ENCODE peak calls at places on chromosomes 12 and 14, in seven cellular contexts. P is Calu3, G is nephron progenitor cell, K is astrocyte of the spinal cord, W is kidney, C is testis, J is heart left ventricle. V is an unnamed sample.

GRCh38 chr12:8033153-8034044 is 883 bp downstream of the FOXJ2 start:
- DNase-seq in P (peak; percentile 34), G (peak; percentile 51), K (peak; percentile 35), W (peak; percentile 83), C (peak; percentile 91), J (peak; percentile 81), V (peak; percentile 70)

GRCh38 chr14:75960219-75960618 is 21.6 kb downstream of the TGFB3 start:
- DNase-seq in P (no peak), G (no peak), K (no peak), W (no peak), C (no peak), J (no peak), V (no peak)

GRCh38 chr12:107242189-107242588 is 148.8 kb upstream of the CRY1 start:
- DNase-seq in P (no peak), G (peak; percentile 31), K (peak; percentile 37), W (no peak), C (no peak), J (no peak), V (no peak)

GRCh38 chr12:66423290-66423689 is 121.0 kb downstream of the HELB start:
- DNase-seq in P (no peak), G (no peak), K (no peak), W (no peak), C (no peak), J (no peak), V (no peak)

GRCh38 chr12:111386891-111387290 is 18.0 kb upstream of the PHETA1 start:
- DNase-seq in P (no peak), G (no peak), K (no peak), W (no peak), C (no peak), J (no peak), V (no peak)

GRCh38 chr12:59453461-59453860 is 142.4 kb upstream of the SLC16A7 start:
- DNase-seq in P (no peak), G (peak; percentile 30), K (no peak), W (no peak), C (no peak), J (no peak), V (no peak)

GRCh38 chr14:72104011-72104613 is 171.9 kb downstream of the RGS6 start:
- DNase-seq in P (peak; percentile 44), G (peak; percentile 58), K (no peak), W (no peak), C (peak; percentile 52), J (no peak), V (no peak)

GRCh38 chr12:43942379-43942778 is 106.5 kb downstream of the TMEM117 start:
- DNase-seq in P (no peak), G (no peak), K (no peak), W (no peak), C (no peak), J (no peak), V (no peak)

GRCh38 chr14:104161601-104162367 is 23.4 kb downstream of the KIF26A start:
- DNase-seq in P (no peak), G (no peak), K (no peak), W (no peak), C (no peak), J (no peak), V (no peak)

GRCh38 chr12:64824500-64825142 is at the start of gene TBC1D30:
- DNase-seq in P (peak; percentile 53), G (peak; percentile 75), K (peak; percentile 12), W (peak; percentile 78), C (peak; percentile 60), J (peak; percentile 33), V (peak; percentile 80)

GRCh38 chr14:33705521-33705920 is 245.4 kb downstream of the EGLN3 start:
- DNase-seq in P (no peak), G (no peak), K (no peak), W (no peak), C (no peak), J (no peak), V (no peak)

GRCh38 chr12:14993537-14994266 is 20.9 kb downstream of the PDE6H start:
- DNase-seq in P (no peak), G (no peak), K (peak; percentile 36), W (no peak), C (no peak), J (no peak), V (no peak)

GRCh38 chr14:102772781-102773570 is 4.3 kb upstream of the TRAF3 start:
- DNase-seq in P (peak; percentile 27), G (no peak), K (no peak), W (peak; percentile 50), C (no peak), J (no peak), V (no peak)

GRCh38 chr12:124390442-124391116 is 95.7 kb downstream of the RFLNA start:
- DNase-seq in P (peak; percentile 38), G (no peak), K (peak; percentile 73), W (peak; percentile 87), C (no peak), J (peak; percentile 77), V (peak; percentile 78)

GRCh38 chr14:22221508-22221907 is 367.5 kb downstream of the DAD1 start:
- DNase-seq in P (peak; percentile 14), G (no peak), K (peak; percentile 35), W (no peak), C (no peak), J (no peak), V (no peak)

GRCh38 chr12:116590561-116590960 is 31.4 kb downstream of the MAP1LC3B2 start:
- DNase-seq in P (no peak), G (no peak), K (no peak), W (no peak), C (no peak), J (no peak), V (no peak)

GRCh38 chr12:106417926-106418910 is 60.7 kb downstream of the POLR3B start:
- DNase-seq in P (no peak), G (no peak), K (peak; percentile 73), W (no peak), C (no peak), J (no peak), V (no peak)

GRCh38 chr14:101101456-101102056 is 198.0 kb upstream of the RTL1 start:
- DNase-seq in P (no peak), G (no peak), K (no peak), W (peak; percentile 65), C (peak; percentile 3), J (no peak), V (no peak)

DNA sequence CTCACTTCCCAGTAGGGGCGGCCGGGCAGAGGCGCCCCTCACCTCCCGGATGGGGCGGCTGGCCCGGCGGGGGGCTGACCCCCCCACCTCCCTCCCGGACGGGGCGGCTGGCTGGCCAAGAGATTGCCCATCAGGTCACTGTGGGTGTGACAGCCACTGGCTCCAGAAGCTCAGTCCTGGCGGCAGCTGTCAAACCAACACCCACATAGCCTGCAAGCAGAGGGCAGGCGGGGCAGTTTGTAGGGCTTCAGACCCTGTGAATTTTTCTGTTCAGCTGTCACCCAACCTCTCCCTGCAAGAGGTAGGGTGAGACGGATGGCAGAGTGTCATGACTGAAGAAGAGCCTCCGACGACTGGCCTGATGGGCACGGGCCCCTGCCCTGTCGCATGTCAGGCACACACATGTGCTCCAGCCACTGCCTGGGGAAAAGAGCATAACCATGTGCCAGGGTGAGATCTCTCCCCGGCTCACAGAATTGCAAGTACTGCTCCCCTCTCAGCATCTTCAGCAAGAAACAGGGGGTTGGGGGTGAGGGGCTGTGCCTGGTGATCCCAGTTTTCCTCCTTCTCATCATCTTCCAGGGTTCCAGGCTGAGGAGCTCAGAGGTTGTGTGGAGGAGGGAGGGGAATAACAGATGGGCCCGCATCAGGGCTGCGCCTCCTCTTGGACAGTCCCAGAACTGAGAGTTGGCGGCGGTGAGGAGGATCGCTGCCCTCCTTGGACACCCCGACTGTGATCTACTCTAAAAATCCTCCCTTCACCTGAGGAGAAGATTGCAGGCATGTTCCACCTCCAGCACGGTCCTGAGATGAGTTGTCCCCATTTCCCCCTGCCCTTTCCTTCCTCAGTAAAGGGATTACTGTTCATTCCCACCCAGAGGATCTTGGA is 11.2 kb upstream of the PRPH start:
- DNase-seq in P (no peak), G (no peak), K (no peak), W (peak; percentile 39), C (no peak), J (no peak), V (no peak)
- TF ChIP-seq CTCF in P (no peak), G (no peak), K (peak; percentile 30), W (no peak), C (no peak), J (no peak), V (no peak)

DNA sequence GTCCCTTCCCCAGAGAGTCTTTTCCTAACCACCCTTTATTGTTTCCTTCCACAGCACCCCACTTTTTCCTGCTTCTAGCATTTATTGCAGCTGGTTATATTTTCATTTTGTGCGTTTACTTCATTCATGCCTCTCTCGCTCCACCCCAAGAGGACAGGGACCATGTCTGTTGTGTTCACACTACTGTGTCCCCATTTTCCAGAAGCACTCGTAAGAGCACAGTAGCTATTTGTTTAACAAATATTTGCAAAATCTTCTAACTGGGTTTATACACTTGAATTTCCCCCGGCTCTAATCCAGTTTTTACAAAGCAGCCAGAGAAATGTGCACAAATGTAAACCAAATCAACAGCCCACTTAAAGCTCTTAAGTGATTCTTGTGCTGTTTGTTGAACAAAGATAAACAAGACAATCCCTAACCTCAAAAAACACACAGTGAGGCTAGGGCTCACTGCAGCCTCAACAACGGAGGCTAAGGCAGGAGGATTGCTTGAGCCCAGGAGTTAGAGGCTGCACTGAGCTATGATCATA is 6.5 kb upstream of the ABCD4 start:
- DNase-seq in P (no peak), G (no peak), K (no peak), W (no peak), C (no peak), J (no peak), V (no peak)
- TF ChIP-seq CTCF in P (no peak), G (no peak), K (no peak), W (no peak), C (no peak), J (no peak), V (no peak)

DNA sequence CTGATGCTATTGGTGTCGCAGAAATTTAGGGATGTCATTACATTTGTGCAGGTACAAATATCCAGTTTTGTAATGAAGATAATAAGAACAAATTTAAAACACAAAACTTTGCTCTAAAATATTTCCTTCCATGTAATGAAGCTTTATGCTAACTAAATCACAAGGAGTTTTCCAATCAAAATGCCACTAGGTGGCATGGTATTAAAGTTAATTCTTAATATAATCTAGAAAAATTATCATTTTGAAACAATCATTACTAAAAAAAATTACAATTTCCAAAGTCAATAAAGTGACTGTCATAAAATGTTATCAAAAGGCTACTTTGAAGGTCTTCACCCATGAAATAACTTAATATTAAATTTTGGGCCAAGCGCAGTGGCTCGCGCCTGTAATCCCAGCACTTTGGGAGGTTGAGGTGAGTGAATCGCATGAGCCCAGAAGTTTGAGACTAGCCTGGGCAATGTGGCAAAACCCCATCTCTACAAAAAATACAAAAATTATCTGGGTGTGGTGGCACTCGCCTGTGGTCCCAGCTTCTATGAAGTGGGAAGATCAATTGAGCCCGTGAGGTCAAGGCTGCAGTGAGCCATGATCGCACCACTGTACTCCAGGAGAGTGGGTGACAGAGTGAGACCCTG is 77.4 kb downstream of the KIF21A start:
- DNase-seq in P (no peak), G (no peak), K (no peak), W (no peak), C (no peak), J (no peak), V (no peak)
- TF ChIP-seq CTCF in P (no peak), G (no peak), K (no peak), W (no peak), C (no peak), J (no peak), V (no peak)

GRCh38 chr12:4939418-4940023 is 29.8 kb downstream of the KCNA1 start:
- DNase-seq in P (no peak), G (no peak), K (no peak), W (no peak), C (no peak), J (no peak), V (no peak)
- TF ChIP-seq CTCF in P (no peak), G (no peak), K (no peak), W (no peak), C (no peak), J (no peak), V (no peak)